ENCODE peak calls at places on chromosomes 3 and 15, in five cellular contexts. One of them, this sample, is unnamed.

GRCh38 chr3:190424478-190425439 is 24.9 kb downstream of the TMEM207 start:
- DNase-seq in GM23338: peak; percentile 86
- DNase-seq in HCT116: peak; percentile 78
- DNase-seq in neural progenitor cell: peak; percentile 73
- DNase-seq in PC-3: peak; percentile 78
- DNase-seq in this sample: peak; percentile 80

GRCh38 chr3:88661433-88661824 is 446.0 kb upstream of the EPHA3 start:
- DNase-seq in HCT116: no peak
- DNase-seq in PC-3: no peak
- DNase-seq in GM23338: no peak
- DNase-seq in neural progenitor cell: no peak
- DNase-seq in this sample: no peak

GRCh38 chr3:12506201-12506600 is 21.9 kb downstream of the TSEN2 start:
- DNase-seq in GM23338: no peak
- DNase-seq in neural progenitor cell: no peak
- DNase-seq in PC-3: no peak
- DNase-seq in HCT116: no peak
- DNase-seq in this sample: no peak

GRCh38 chr3:29525254-29525881 is 244.5 kb downstream of the RBMS3 start:
- DNase-seq in HCT116: no peak
- DNase-seq in GM23338: no peak
- DNase-seq in PC-3: peak; percentile 60
- DNase-seq in neural progenitor cell: no peak
- DNase-seq in this sample: no peak

GRCh38 chr15:67832031-67832551 is 6.8 kb downstream of the SKOR1 start:
- DNase-seq in neural progenitor cell: peak; percentile 72
- DNase-seq in GM23338: peak; percentile 77
- DNase-seq in PC-3: peak; percentile 54
- DNase-seq in HCT116: no peak
- DNase-seq in this sample: no peak

GRCh38 chr3:184503647-184504046 is 57.9 kb upstream of the EPHB3 start:
- DNase-seq in HCT116: no peak
- DNase-seq in PC-3: no peak
- DNase-seq in GM23338: peak; percentile 23
- DNase-seq in neural progenitor cell: no peak
- DNase-seq in this sample: no peak

GRCh38 chr3:23359116-23359515 is 156.0 kb downstream of the UBE2E2 start:
- DNase-seq in neural progenitor cell: no peak
- DNase-seq in PC-3: no peak
- DNase-seq in HCT116: no peak
- DNase-seq in GM23338: no peak
- DNase-seq in this sample: no peak

GRCh38 chr3:97689962-97690361 is 74.6 kb upstream of the ARL6 start:
- DNase-seq in GM23338: no peak
- DNase-seq in neural progenitor cell: no peak
- DNase-seq in HCT116: no peak
- DNase-seq in PC-3: no peak
- DNase-seq in this sample: no peak

GRCh38 chr3:187722206-187722612 is 19.9 kb upstream of the RTP2 start:
- DNase-seq in neural progenitor cell: no peak
- DNase-seq in HCT116: no peak
- DNase-seq in PC-3: no peak
- DNase-seq in GM23338: peak; percentile 62
- DNase-seq in this sample: no peak

GRCh38 chr3:58383476-58383875 is 50.2 kb downstream of the PDHB start:
- DNase-seq in HCT116: no peak
- DNase-seq in GM23338: no peak
- DNase-seq in neural progenitor cell: no peak
- DNase-seq in PC-3: peak; percentile 56
- DNase-seq in this sample: no peak

GRCh38 chr3:131174752-131175151 is 148.1 kb downstream of the NEK11 start:
- DNase-seq in neural progenitor cell: no peak
- DNase-seq in PC-3: peak; percentile 25
- DNase-seq in HCT116: no peak
- DNase-seq in GM23338: no peak
- DNase-seq in this sample: no peak

GRCh38 chr3:113485161-113485609 is 29.8 kb downstream of the SPICE1 start:
- DNase-seq in HCT116: no peak
- DNase-seq in GM23338: peak; percentile 16
- DNase-seq in neural progenitor cell: no peak
- DNase-seq in PC-3: peak; percentile 87
- DNase-seq in this sample: no peak

GRCh38 chr15:40340038-40340739 is 550 bp downstream of the CCDC9B start:
- DNase-seq in HCT116: no peak
- DNase-seq in neural progenitor cell: no peak
- DNase-seq in PC-3: peak; percentile 52
- DNase-seq in GM23338: no peak
- DNase-seq in this sample: peak; percentile 65

GRCh38 chr15:59296181-59296617 is 76.5 kb downstream of the MYO1E start:
- DNase-seq in HCT116: no peak
- DNase-seq in GM23338: no peak
- DNase-seq in neural progenitor cell: no peak
- DNase-seq in PC-3: peak; percentile 62
- DNase-seq in this sample: no peak

GRCh38 chr3:30720586-30721313 is 114.3 kb downstream of the TGFBR2 start:
- DNase-seq in neural progenitor cell: no peak
- DNase-seq in HCT116: peak; percentile 60
- DNase-seq in PC-3: peak; percentile 97
- DNase-seq in GM23338: no peak
- DNase-seq in this sample: peak; percentile 37

GRCh38 chr3:72487078-72487765 is 361.0 kb downstream of the SHQ1 start:
- DNase-seq in neural progenitor cell: no peak
- DNase-seq in GM23338: peak; percentile 15
- DNase-seq in HCT116: peak; percentile 19
- DNase-seq in PC-3: peak; percentile 90
- DNase-seq in this sample: peak; percentile 82

GRCh38 chr3:139534444-139534812 is 5.1 kb downstream of the RBP1 start:
- DNase-seq in HCT116: peak; percentile 77
- DNase-seq in PC-3: peak; percentile 87
- DNase-seq in neural progenitor cell: peak; percentile 20
- DNase-seq in GM23338: no peak
- DNase-seq in this sample: no peak

GRCh38 chr3:151909720-151910405 is 36.4 kb downstream of the SUCNR1 start:
- DNase-seq in neural progenitor cell: no peak
- DNase-seq in PC-3: peak; percentile 26
- DNase-seq in HCT116: no peak
- DNase-seq in GM23338: no peak
- DNase-seq in this sample: no peak

DNA sequence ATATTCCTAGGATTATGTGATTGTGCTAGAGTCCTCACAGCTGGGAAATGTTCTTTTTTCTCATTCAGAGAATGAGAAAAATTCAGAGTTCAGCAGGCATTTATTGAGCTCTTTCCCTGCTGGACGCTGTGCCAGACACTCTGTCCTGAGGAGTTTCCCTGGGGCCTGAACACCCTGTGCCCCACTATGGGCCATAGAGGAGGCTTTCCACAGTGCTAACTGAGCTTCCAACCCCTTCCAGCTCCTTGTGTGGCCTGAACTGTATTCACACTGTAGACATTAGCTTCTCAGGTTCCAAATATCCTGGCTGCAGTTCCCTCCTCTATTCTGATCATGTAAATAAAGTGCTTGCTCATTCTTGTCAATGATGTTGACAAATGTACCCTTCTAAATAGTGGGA is 10.0 kb downstream of the ABHD2 start:
- DNase-seq in PC-3: no peak
- DNase-seq in HCT116: no peak
- DNase-seq in neural progenitor cell: no peak
- DNase-seq in GM23338: no peak
- DNase-seq in this sample: no peak
- H3K4me1 ChIP-seq in PC-3: peaks cover 69% of the 10 kb centered on the region
- H3K4me1 ChIP-seq in HCT116: peaks cover 34% of the 10 kb centered on the region
- H3K4me1 ChIP-seq in neural progenitor cell: no peaks in the 10 kb centered on the region
- H3K4me1 ChIP-seq in GM23338: no peaks in the 10 kb centered on the region
- H3K4me1 ChIP-seq in this sample: peaks cover 25% of the 10 kb centered on the region

DNA sequence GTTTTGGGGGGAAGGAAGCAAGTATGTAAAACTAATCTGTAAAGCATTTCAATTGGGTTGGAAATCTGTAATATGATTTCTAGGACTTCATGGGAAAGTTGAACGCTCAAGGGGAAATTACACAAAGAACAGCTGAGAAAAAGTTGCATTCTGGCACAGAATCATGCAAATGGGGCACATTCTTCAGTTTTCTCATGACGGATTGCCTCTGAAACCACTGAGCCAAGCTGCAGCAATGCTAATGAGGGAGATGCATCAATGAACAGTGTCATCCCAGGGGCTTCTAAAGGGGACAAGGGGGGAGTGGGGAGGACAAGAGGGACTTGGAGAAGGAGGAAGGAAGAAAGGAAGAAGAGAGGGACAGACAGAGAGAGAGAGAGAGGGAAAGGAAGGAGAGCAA is 291.4 kb upstream of the ATP11B start:
- DNase-seq in neural progenitor cell: peak; percentile 73
- DNase-seq in PC-3: no peak
- DNase-seq in GM23338: peak; percentile 7
- DNase-seq in HCT116: no peak
- DNase-seq in this sample: no peak
- TF ChIP-seq CTCF in neural progenitor cell: no peak
- TF ChIP-seq CTCF in PC-3: no peak
- TF ChIP-seq CTCF in GM23338: no peak
- TF ChIP-seq CTCF in HCT116: no peak
- TF ChIP-seq CTCF in this sample: no peak

GRCh38 chr3:14256046-14256445 is 77.4 kb downstream of the LSM3 start:
- DNase-seq in GM23338: no peak
- DNase-seq in neural progenitor cell: no peak
- DNase-seq in PC-3: no peak
- DNase-seq in HCT116: no peak
- DNase-seq in this sample: no peak

GRCh38 chr3:14252321-14253021 is 73.9 kb downstream of the LSM3 start:
- DNase-seq in PC-3: no peak
- DNase-seq in GM23338: no peak
- DNase-seq in neural progenitor cell: no peak
- DNase-seq in HCT116: no peak
- DNase-seq in this sample: no peak

GRCh38 chr3:14254812-14255702 is 76.4 kb downstream of the LSM3 start:
- DNase-seq in HCT116: no peak
- DNase-seq in PC-3: no peak
- DNase-seq in GM23338: no peak
- DNase-seq in neural progenitor cell: no peak
- DNase-seq in this sample: no peak

GRCh38 chr3:14253983-14254382 is 75.4 kb downstream of the LSM3 start:
- DNase-seq in GM23338: no peak
- DNase-seq in PC-3: no peak
- DNase-seq in neural progenitor cell: no peak
- DNase-seq in HCT116: no peak
- DNase-seq in this sample: no peak

DNA sequence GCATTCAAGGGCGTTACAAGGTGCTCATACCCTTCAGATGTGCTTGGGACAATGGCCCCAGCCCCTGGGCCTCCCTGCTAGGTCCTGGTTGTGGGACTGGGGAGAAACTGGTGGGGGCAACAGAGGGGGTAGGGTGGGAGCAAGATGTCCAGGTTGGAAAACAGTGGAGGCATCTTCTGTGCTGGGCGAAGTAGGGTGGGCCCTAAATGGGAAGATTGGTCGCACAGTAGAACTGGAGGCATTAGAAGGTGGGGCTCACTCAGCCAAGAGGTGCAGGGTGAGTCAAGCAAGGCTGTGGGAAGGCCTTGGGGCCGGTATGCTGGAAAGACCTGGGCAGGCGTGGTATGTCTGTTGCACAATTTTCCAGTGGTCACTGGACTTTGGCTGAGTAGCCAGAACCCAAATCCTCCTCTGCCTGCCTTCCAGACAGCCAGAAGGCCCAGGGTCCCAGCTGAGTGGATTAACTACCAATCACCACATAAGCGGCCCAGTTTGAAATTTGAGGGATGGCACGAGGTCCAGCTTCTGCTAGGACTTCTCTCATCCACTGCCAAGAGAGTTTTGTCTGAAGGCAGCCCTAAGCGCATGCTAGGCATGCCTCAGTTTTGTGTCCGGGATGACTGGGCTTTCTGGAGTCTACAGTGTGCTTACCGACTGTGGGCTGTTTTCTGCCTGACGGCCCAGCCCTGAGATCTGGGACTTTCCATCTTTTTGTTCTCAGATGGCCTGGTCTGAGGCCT is 74.6 kb downstream of the LSM3 start:
- DNase-seq in HCT116: no peak
- DNase-seq in neural progenitor cell: no peak
- DNase-seq in GM23338: no peak
- DNase-seq in PC-3: peak; percentile 16
- DNase-seq in this sample: peak; percentile 64
- TF ChIP-seq EZH2phosphoT487 in HCT116: no peak
- TF ChIP-seq EZH2phosphoT487 in neural progenitor cell: no peak
- TF ChIP-seq EZH2phosphoT487 in GM23338: no peak
- TF ChIP-seq EZH2phosphoT487 in PC-3: no peak
- TF ChIP-seq EZH2phosphoT487 in this sample: no peak

GRCh38 chr3:14909250-14909649 is 38.1 kb upstream of the NR2C2 start:
- DNase-seq in GM23338: no peak
- DNase-seq in HCT116: no peak
- DNase-seq in PC-3: no peak
- DNase-seq in neural progenitor cell: no peak
- DNase-seq in this sample: no peak
- H3K4me1 ChIP-seq in GM23338: no peaks in the 10 kb centered on the region
- H3K4me1 ChIP-seq in HCT116: no peaks in the 10 kb centered on the region
- H3K4me1 ChIP-seq in PC-3: no peaks in the 10 kb centered on the region
- H3K4me1 ChIP-seq in neural progenitor cell: no peaks in the 10 kb centered on the region
- H3K4me1 ChIP-seq in this sample: no peaks in the 10 kb centered on the region

GRCh38 chr3:80521081-80521480 is 753.3 kb upstream of the ROBO1 start:
- DNase-seq in GM23338: no peak
- DNase-seq in HCT116: no peak
- DNase-seq in neural progenitor cell: no peak
- DNase-seq in PC-3: peak; percentile 65
- DNase-seq in this sample: no peak

DNA sequence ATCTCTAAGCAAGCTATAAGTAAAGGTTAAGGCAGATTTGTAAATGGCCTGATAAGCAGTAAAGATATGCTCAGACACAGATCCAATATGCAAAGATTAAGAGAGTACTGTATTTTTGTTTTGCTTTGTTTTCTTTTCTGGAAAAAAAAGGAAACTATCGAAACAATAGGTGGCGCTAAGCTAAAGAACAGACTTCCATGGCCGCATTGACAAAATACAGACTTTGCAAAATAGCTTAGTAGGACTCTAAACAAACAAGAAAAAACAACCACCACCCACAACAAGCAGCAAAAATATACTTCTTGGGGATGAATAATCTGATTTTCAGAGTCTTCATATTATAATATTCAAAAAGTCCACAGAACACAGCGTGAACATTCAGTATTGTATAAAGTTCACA is 758.4 kb upstream of the ROBO1 start:
- DNase-seq in GM23338: peak; percentile 54
- DNase-seq in HCT116: no peak
- DNase-seq in PC-3: peak; percentile 39
- DNase-seq in neural progenitor cell: peak; percentile 22
- DNase-seq in this sample: no peak
- TF ChIP-seq CTCF in GM23338: peak; percentile 68
- TF ChIP-seq CTCF in HCT116: no peak
- TF ChIP-seq CTCF in PC-3: peak; percentile 86
- TF ChIP-seq CTCF in neural progenitor cell: peak; percentile 58
- TF ChIP-seq CTCF in this sample: peak; percentile 39

DNA sequence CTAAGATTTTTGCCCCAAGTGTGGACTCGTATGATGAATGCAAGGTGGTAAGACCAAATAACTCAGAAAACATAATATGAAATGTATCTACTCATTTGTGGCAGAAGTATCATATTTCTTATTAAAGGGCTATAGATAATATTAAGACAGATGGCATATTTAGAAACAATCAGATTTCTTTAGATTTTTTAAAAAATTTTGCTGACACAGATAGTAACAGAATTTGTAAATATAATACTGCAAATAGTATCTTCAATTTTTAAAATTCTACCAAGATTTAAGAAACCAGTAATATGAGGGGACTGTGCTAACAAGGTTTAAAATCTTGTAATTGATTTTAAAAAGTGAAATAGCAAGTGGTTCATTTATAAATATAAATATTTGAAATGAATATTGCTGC is 1064.1 kb downstream of the DIPK2A start:
- DNase-seq in neural progenitor cell: no peak
- DNase-seq in GM23338: no peak
- DNase-seq in PC-3: no peak
- DNase-seq in HCT116: no peak
- DNase-seq in this sample: no peak
- TF ChIP-seq EZH2phosphoT487 in neural progenitor cell: no peak
- TF ChIP-seq EZH2phosphoT487 in GM23338: no peak
- TF ChIP-seq EZH2phosphoT487 in PC-3: no peak
- TF ChIP-seq EZH2phosphoT487 in HCT116: no peak
- TF ChIP-seq EZH2phosphoT487 in this sample: no peak

This sample was measured in hepatocyte.